ENCODE peak calls at places on chromosome 21, in seven cellular contexts. F, G, U, A, Y, H and D are unnamed samples.

GRCh38 chr21:29196664-29197052 is 66.2 kb downstream of the MAP3K7CL start:
- DNase-seq in F (no peak), G (no peak), U (no peak), A (no peak), Y (peak; percentile 45), H (no peak), D (no peak)

GRCh38 chr21:46151989-46152938 is 3.1 kb downstream of the FTCD start:
- DNase-seq in F (peak; percentile 5), G (peak; percentile 14), U (peak; percentile 2), A (no peak), Y (no peak), H (no peak), D (no peak)

GRCh38 chr21:40029888-40030287 is 162.7 kb downstream of the PCP4 start:
- DNase-seq in F (no peak), G (no peak), U (no peak), A (no peak), Y (no peak), H (no peak), D (no peak)

GRCh38 chr21:41715649-41716321 is 51.1 kb downstream of the RIPK4 start:
- DNase-seq in F (peak; percentile 51), G (no peak), U (no peak), A (no peak), Y (peak; percentile 64), H (no peak), D (no peak)

GRCh38 chr21:38832664-38833063 is 26.9 kb downstream of the ETS2 start:
- DNase-seq in F (no peak), G (no peak), U (no peak), A (no peak), Y (no peak), H (no peak), D (no peak)

GRCh38 chr21:44985441-44986401 is 45.9 kb downstream of the SLX9 start:
- DNase-seq in F (no peak), G (peak; percentile 12), U (no peak), A (no peak), Y (no peak), H (no peak), D (no peak)

GRCh38 chr21:44939532-44940115 is at the start of gene SLX9:
- DNase-seq in F (peak; percentile 71), G (peak; percentile 59), U (peak; percentile 84), A (peak; percentile 67), Y (peak; percentile 75), H (peak; percentile 23), D (peak; percentile 35)

GRCh38 chr21:41713495-41714281 is 53.2 kb downstream of the RIPK4 start:
- DNase-seq in F (no peak), G (no peak), U (no peak), A (no peak), Y (no peak), H (no peak), D (no peak)

GRCh38 chr21:33121715-33122475 is 52.0 kb downstream of the OLIG1 start:
- DNase-seq in F (no peak), G (no peak), U (no peak), A (no peak), Y (peak; percentile 56), H (no peak), D (no peak)

GRCh38 chr21:41836166-41837015 is 42.8 kb downstream of the PRDM15 start:
- DNase-seq in F (no peak), G (no peak), U (peak; percentile 13), A (no peak), Y (no peak), H (no peak), D (no peak)

GRCh38 chr21:37862536-37862935 is 53.7 kb downstream of the KCNJ6 start:
- DNase-seq in F (no peak), G (no peak), U (no peak), A (no peak), Y (peak; percentile 63), H (no peak), D (no peak)

GRCh38 chr21:43777953-43778352 is 1.8 kb upstream of the CSTB start:
- DNase-seq in F (no peak), G (no peak), U (no peak), A (no peak), Y (no peak), H (no peak), D (no peak)

GRCh38 chr21:45336535-45336810 is 48.8 kb upstream of the POFUT2 start:
- DNase-seq in F (no peak), G (no peak), U (no peak), A (no peak), Y (no peak), H (no peak), D (no peak)

GRCh38 chr21:36471254-36471723 is 8.6 kb downstream of the CLDN14 start:
- DNase-seq in F (no peak), G (no peak), U (no peak), A (no peak), Y (peak; percentile 54), H (no peak), D (no peak)

GRCh38 chr21:39381009-39381408 is 32.1 kb upstream of the HMGN1 start:
- DNase-seq in F (no peak), G (no peak), U (no peak), A (no peak), Y (peak; percentile 37), H (no peak), D (no peak)

GRCh38 chr21:16496594-16496993 is 766.8 kb downstream of the USP25 start:
- DNase-seq in F (no peak), G (no peak), U (no peak), A (no peak), Y (no peak), H (no peak), D (no peak)

GRCh38 chr21:33360871-33361602 is 36.3 kb downstream of the IFNAR1 start:
- DNase-seq in F (peak; percentile 69), G (peak; percentile 73), U (peak; percentile 91), A (peak; percentile 91), Y (peak; percentile 64), H (peak; percentile 47), D (peak; percentile 60)

GRCh38 chr21:38468989-38469388 is 29.3 kb downstream of the ERG start:
- DNase-seq in F (no peak), G (no peak), U (no peak), A (no peak), Y (peak; percentile 65), H (no peak), D (no peak)

GRCh38 chr21:42424848-42425602 is 21.3 kb downstream of the UBASH3A start:
- DNase-seq in F (no peak), G (no peak), U (peak; percentile 84), A (peak; percentile 68), Y (no peak), H (no peak), D (no peak)

GRCh38 chr21:15667824-15668223 is 62.0 kb upstream of the USP25 start:
- DNase-seq in F (no peak), G (no peak), U (no peak), A (no peak), Y (no peak), H (no peak), D (no peak)